ENCODE peak calls at places on chromosomes 13 and 19, in eight cellular contexts. K is Daoy; I is neural crest cell; E is SIG-M5; H is activated CD4-positive, alpha-beta T cell treated with anti-CD3 and anti-CD28 coated beads, Interleukin-2, amount 10 ng/mL, durations not matched to agents 7 days and 5 days; W is OCI-M1; M is H54; S is PC-9. D is an unnamed sample.

GRCh38 chr13:112057736-112058518 is 9.0 kb upstream of the SOX1 start:
- DNase-seq in K (no peak), I (no peak), E (no peak), H (no peak), W (no peak), M (no peak), S (no peak), D (no peak)

GRCh38 chr13:37685206-37685605 is 86.6 kb upstream of the POSTN start:
- DNase-seq in K (no peak), I (no peak), E (no peak), H (no peak), W (no peak), M (no peak), S (no peak), D (no peak)

GRCh38 chr13:22114630-22115311 is 443.9 kb downstream of the FGF9 start:
- DNase-seq in K (peak), I (no peak), E (peak), H (peak), W (peak), M (no peak), S (no peak), D (peak)

GRCh38 chr13:112891477-112892401 is 77.3 kb upstream of the MCF2L start:
- DNase-seq in K (no peak), I (no peak), E (no peak), H (no peak), W (no peak), M (no peak), S (no peak), D (no peak)

GRCh38 chr19:13240312-13241022 is 90.3 kb downstream of the IER2 start:
- DNase-seq in K (no peak), I (no peak), E (no peak), H (no peak), W (no peak), M (no peak), S (peak), D (no peak)

GRCh38 chr13:79227418-79227817 is 178.6 kb downstream of the RBM26 start:
- DNase-seq in K (no peak), I (no peak), E (peak), H (no peak), W (no peak), M (no peak), S (no peak), D (no peak)

GRCh38 chr13:64029343-64030093 is 2613.9 kb upstream of the PCDH20 start:
- DNase-seq in K (no peak), I (no peak), E (no peak), H (no peak), W (no peak), M (no peak), S (no peak), D (no peak)

GRCh38 chr13:44842158-44842557 is 147.1 kb downstream of the NUFIP1 start:
- DNase-seq in K (peak), I (no peak), E (no peak), H (no peak), W (no peak), M (no peak), S (peak), D (no peak)

GRCh38 chr19:39155741-39156140 is 30.2 kb downstream of the PAK4 start:
- DNase-seq in K (no peak), I (no peak), E (no peak), H (no peak), W (no peak), M (no peak), S (no peak), D (no peak)

GRCh38 chr13:76489299-76489698 is 396.9 kb downstream of the KCTD12 start:
- DNase-seq in K (no peak), I (no peak), E (no peak), H (no peak), W (peak), M (no peak), S (no peak), D (no peak)

GRCh38 chr19:38173324-38174041 is 50.5 kb downstream of the DPF1 start:
- DNase-seq in K (peak), I (no peak), E (no peak), H (no peak), W (no peak), M (peak), S (no peak), D (peak)

GRCh38 chr19:49442793-49443365 is 1.6 kb upstream of the SLC17A7 start:
- DNase-seq in K (peak), I (peak), E (no peak), H (peak), W (peak), M (peak), S (peak), D (no peak)

GRCh38 chr13:112943309-112944125 is 25.5 kb upstream of the MCF2L start:
- DNase-seq in K (peak), I (peak), E (no peak), H (no peak), W (no peak), M (no peak), S (peak), D (peak)

D was measured in globus pallidus.